ENCODE peak calls at places on chromosomes 6 and 20, in nine cellular contexts. Q, Z, P, A, G, L, K, E and C are unnamed samples.

GRCh38 chr20:40547492-40548129 is 141.4 kb downstream of the MAFB start:
- DNase-seq in Z (no peak), L (no peak), E (no peak), P (no peak), A (no peak), K (no peak), G (no peak), Q (no peak), C (no peak)

GRCh38 chr6:23775127-23775526 is 350.9 kb upstream of the NRSN1 start:
- DNase-seq in Q (no peak), Z (no peak), K (no peak), E (no peak), A (no peak), L (no peak), P (no peak), G (no peak), C (no peak)

GRCh38 chr6:63573899-63574553 is 1.7 kb downstream of the LOC128125822 start:
- DNase-seq in Q (no peak), E (peak), G (no peak), A (no peak), P (peak), Z (no peak), L (peak), K (no peak), C (no peak)

GRCh38 chr20:20897922-20898321 is 185.5 kb upstream of the RALGAPA2 start:
- DNase-seq in G (no peak), L (no peak), Q (no peak), Z (no peak), E (no peak), P (no peak), K (no peak), A (no peak), C (no peak)

GRCh38 chr6:156960525-156960924 is 183.3 kb downstream of the ARID1B start:
- DNase-seq in Z (no peak), E (no peak), P (no peak), K (no peak), G (no peak), A (no peak), Q (no peak), L (no peak), C (no peak)

GRCh38 chr20:11982958-11983470 is 65.3 kb downstream of the BTBD3 start:
- DNase-seq in K (no peak), G (no peak), A (no peak), L (no peak), Z (no peak), E (no peak), Q (no peak), P (no peak), C (no peak)

GRCh38 chr20:50862546-50862945 is 67.7 kb downstream of the BCAS4 start:
- DNase-seq in Q (no peak), A (no peak), P (no peak), G (no peak), E (no peak), Z (no peak), K (peak), L (no peak), C (peak)

GRCh38 chr20:53579266-53579580 is 14.4 kb downstream of the ZNF217 start:
- DNase-seq in Z (no peak), P (no peak), G (no peak), Q (no peak), L (no peak), K (no peak), E (no peak), A (no peak), C (no peak)

GRCh38 chr6:123575218-123575617 is 61.5 kb downstream of the TRDN start:
- DNase-seq in P (no peak), L (no peak), Q (peak), E (no peak), A (no peak), G (no peak), Z (no peak), K (no peak), C (no peak)

GRCh38 chr6:109174911-109175310 is 79.6 kb downstream of the CEP57L1 start:
- DNase-seq in P (no peak), G (no peak), K (no peak), Z (peak), A (no peak), E (no peak), Q (no peak), L (no peak), C (no peak)

GRCh38 chr6:56624046-56624727 is 18.5 kb downstream of the DST start:
- DNase-seq in E (no peak), A (no peak), K (no peak), Z (no peak), G (no peak), Q (no peak), P (no peak), L (no peak), C (no peak)

GRCh38 chr6:126076992-126077664 is 90.8 kb downstream of the TRMT11 start:
- DNase-seq in G (no peak), P (no peak), E (no peak), Z (no peak), Q (no peak), L (no peak), K (no peak), A (no peak), C (no peak)

GRCh38 chr6:43965628-43966373 is 161.5 kb downstream of the MRPL14 start:
- DNase-seq in K (no peak), P (no peak), G (no peak), A (no peak), E (no peak), Z (no peak), L (no peak), Q (no peak), C (no peak)

GRCh38 chr6:4311976-4312860 is 176.8 kb upstream of the ECI2 start:
- DNase-seq in E (no peak), L (no peak), G (no peak), P (no peak), Q (no peak), K (no peak), Z (no peak), A (no peak), C (no peak)

GRCh38 chr6:169450097-169450496 is 196.5 kb upstream of the THBS2 start:
- DNase-seq in K (peak), E (no peak), Q (no peak), P (no peak), L (no peak), G (no peak), A (no peak), Z (no peak), C (no peak)

GRCh38 chr6:109103942-109104341 is 8.6 kb downstream of the CEP57L1 start:
- DNase-seq in A (no peak), L (no peak), K (no peak), G (no peak), P (no peak), Z (no peak), E (no peak), Q (no peak), C (no peak)

GRCh38 chr6:116246089-116246488 is 7.8 kb downstream of the TSPYL4 start:
- DNase-seq in L (no peak), G (no peak), A (no peak), Q (no peak), P (no peak), E (no peak), Z (no peak), K (no peak), C (no peak)

GRCh38 chr6:38860041-38860440 is 144.9 kb downstream of the DNAH8 start:
- DNase-seq in P (no peak), A (no peak), Z (no peak), K (no peak), Q (no peak), L (no peak), E (no peak), G (no peak), C (no peak)

GRCh38 chr6:149429427-149430360 is 29.6 kb downstream of the SUMO4 start:
- DNase-seq in P (no peak), E (no peak), Z (no peak), G (no peak), K (no peak), A (no peak), L (peak), Q (no peak), C (no peak)

GRCh38 chr6:27617700-27618689 is 145.1 kb upstream of the ZNF184 start:
- DNase-seq in Z (no peak), A (no peak), P (no peak), Q (no peak), K (no peak), L (no peak), E (no peak), G (peak), C (no peak)

GRCh38 chr6:46652603-46653438 is at the start of the genes CYP39A1 and SLC25A27:
- DNase-seq in G (peak), Q (peak), A (peak), Z (peak), K (peak), L (peak), P (peak), E (peak), C (peak)

GRCh38 chr20:11041396-11041795 is 367.6 kb upstream of the JAG1 start:
- DNase-seq in A (no peak), P (no peak), Z (no peak), Q (no peak), E (no peak), K (no peak), G (no peak), L (no peak), C (no peak)

GRCh38 chr20:6832811-6833210 is 65.3 kb downstream of the BMP2 start:
- DNase-seq in L (no peak), Q (no peak), Z (no peak), K (no peak), G (no peak), A (no peak), E (no peak), P (no peak), C (no peak)

GRCh38 chr6:137692806-137693205 is 174.3 kb upstream of the TNFAIP3 start:
- DNase-seq in P (no peak), Z (no peak), E (no peak), A (no peak), G (no peak), K (no peak), Q (no peak), L (no peak), C (no peak)

GRCh38 chr6:119446623-119447008 is 97.1 kb upstream of the MAN1A1 start:
- DNase-seq in Z (no peak), P (no peak), L (no peak), A (no peak), G (no peak), E (no peak), K (no peak), Q (no peak), C (peak)

GRCh38 chr20:63782051-63782471 is 42.5 kb downstream of the SLC2A4RG start:
- DNase-seq in L (peak), P (no peak), G (no peak), K (no peak), Z (no peak), Q (no peak), E (no peak), A (peak), C (no peak)

GRCh38 chr20:46401478-46401860 is 4.9 kb downstream of the ELMO2 start:
- DNase-seq in A (no peak), L (no peak), K (no peak), P (no peak), G (no peak), E (no peak), Z (no peak), Q (no peak), C (no peak)

GRCh38 chr6:43747734-43748133 is 22.3 kb upstream of the VEGFA start:
- DNase-seq in Q (no peak), A (no peak), P (no peak), K (no peak), E (no peak), L (no peak), Z (no peak), G (peak), C (no peak)

GRCh38 chr6:4732691-4733315 is 43.4 kb upstream of the CDYL start:
- DNase-seq in P (no peak), K (peak), Q (no peak), A (peak), E (no peak), L (no peak), G (peak), Z (peak), C (peak)

GRCh38 chr6:27161946-27162603 is 85.4 kb upstream of the PRSS16 start:
- DNase-seq in L (peak), Q (no peak), G (no peak), E (peak), P (peak), K (no peak), A (no peak), Z (no peak), C (peak)

GRCh38 chr6:149389509-149390297 is 10.4 kb upstream of the SUMO4 start:
- DNase-seq in G (no peak), L (no peak), Z (no peak), P (no peak), E (no peak), A (no peak), Q (no peak), K (no peak), C (no peak)

GRCh38 chr6:27809939-27810767 is 102.0 kb downstream of the OR2B2 start:
- DNase-seq in Q (peak), G (peak), A (peak), K (peak), P (peak), L (peak), Z (peak), E (peak), C (peak)

GRCh38 chr6:67175091-67175490 is 1460.0 kb upstream of the ADGRB3 start:
- DNase-seq in A (no peak), Z (no peak), E (no peak), Q (no peak), P (no peak), L (no peak), G (no peak), K (no peak), C (no peak)

GRCh38 chr20:420721-421574 is 12.8 kb downstream of the RBCK1 start:
- DNase-seq in A (peak), Z (no peak), L (no peak), Q (peak), K (no peak), P (peak), E (peak), G (no peak), C (no peak)